ENCODE peak calls at places on chromosome 14, in seven cellular contexts. A is activated CD8-positive, alpha-beta T cell treated with anti-CD3 and anti-CD28 coated beads, Interleukin-2, amount 10 ng/mL, durations not matched to agents 7 days and 5 days; K is heart left ventricle; Z is lower lobe of right lung; I is pancreas; P is aorta; V is A549. H is an unnamed sample.

GRCh38 chr14:21974741-21975140 is 301.1 kb upstream of the OR4E1 start:
- ATAC-seq in V (no peak), I (no peak), Z (no peak), K (no peak), P (no peak), A (no peak), H (no peak)

GRCh38 chr14:61470261-61470953 is 149.0 kb downstream of the PRKCH start:
- ATAC-seq in A (no peak), K (peak), I (no peak), P (no peak), Z (no peak), V (peak), H (peak)

GRCh38 chr14:22565391-22565945 is 23.6 kb downstream of the DAD1 start:
- ATAC-seq in Z (no peak), I (no peak), V (no peak), P (no peak), A (no peak), K (no peak), H (no peak)

GRCh38 chr14:32013083-32013482 is 64.0 kb upstream of the ARHGAP5 start:
- ATAC-seq in I (no peak), P (no peak), A (no peak), V (no peak), Z (no peak), K (no peak), H (peak)

GRCh38 chr14:49982522-49982951 is 89.7 kb downstream of the ARF6 start:
- ATAC-seq in P (peak), A (no peak), V (peak), I (peak), K (peak), Z (peak), H (peak)

GRCh38 chr14:103450423-103450822 is 65.2 kb downstream of the MARK3 start:
- ATAC-seq in Z (no peak), I (peak), V (no peak), K (no peak), A (no peak), P (no peak), H (no peak)

GRCh38 chr14:65184032-65184764 is 81.9 kb upstream of the MAX start:
- ATAC-seq in K (no peak), V (peak), P (no peak), I (no peak), A (no peak), Z (no peak), H (peak)

GRCh38 chr14:61168126-61168525 is 113.0 kb downstream of the TMEM30B start:
- ATAC-seq in K (no peak), Z (no peak), P (no peak), A (no peak), I (no peak), V (no peak), H (no peak)

GRCh38 chr14:95526483-95527391 is 8.1 kb upstream of the GLRX5 start:
- ATAC-seq in Z (peak), K (peak), V (no peak), A (no peak), I (no peak), P (peak), H (no peak)

GRCh38 chr14:58731465-58732330 is 93.9 kb downstream of the DACT1 start:
- ATAC-seq in K (peak), A (no peak), I (no peak), V (peak), Z (no peak), P (peak), H (peak)

GRCh38 chr14:94088516-94088915 is 7.4 kb downstream of the IFI27L1 start:
- ATAC-seq in P (no peak), Z (no peak), K (no peak), A (no peak), V (no peak), I (no peak), H (peak)

GRCh38 chr14:102530828-102531478 is 21.4 kb upstream of the ANKRD9 start:
- ATAC-seq in V (no peak), A (no peak), P (no peak), I (no peak), Z (peak), K (no peak), H (no peak)

GRCh38 chr14:99522457-99522891 is 41.3 kb downstream of the CCNK start:
- ATAC-seq in V (peak), A (no peak), I (no peak), K (peak), Z (no peak), P (no peak), H (peak)

GRCh38 chr14:100069161-100069800 is 4.1 kb downstream of the EVL start:
- ATAC-seq in Z (no peak), A (no peak), P (no peak), K (no peak), V (no peak), I (no peak), H (no peak)

GRCh38 chr14:94394594-94395305 is 6.3 kb upstream of the SERPINA1 start:
- ATAC-seq in K (peak), A (no peak), P (peak), I (peak), Z (peak), V (no peak), H (no peak)

GRCh38 chr14:99214701-99215100 is 57.3 kb downstream of the BCL11B start:
- ATAC-seq in I (no peak), Z (no peak), V (no peak), P (no peak), K (no peak), A (no peak), H (no peak)

GRCh38 chr14:91402278-91403068 is 15.1 kb downstream of the CCDC88C start:
- ATAC-seq in A (no peak), P (no peak), K (no peak), Z (peak), V (no peak), I (peak), H (no peak)

GRCh38 chr14:63544641-63545234 is 1.6 kb upstream of the PPP2R5E start:
- ATAC-seq in P (no peak), I (no peak), K (no peak), Z (no peak), V (no peak), A (no peak), H (peak)

GRCh38 chr14:104994988-104995387 is 9.4 kb downstream of the CLBA1 start:
- ATAC-seq in K (no peak), P (no peak), A (no peak), I (no peak), V (no peak), Z (no peak), H (no peak)

GRCh38 chr14:20555845-20556244 is 5.0 kb downstream of the RNASE9 start:
- ATAC-seq in I (no peak), K (no peak), V (no peak), Z (peak), A (no peak), P (no peak), H (no peak)

GRCh38 chr14:95514131-95515079 is 2.0 kb downstream of the SYNE3 start:
- ATAC-seq in K (no peak), P (no peak), Z (peak), A (no peak), I (no peak), V (no peak), H (no peak)

GRCh38 chr14:94523265-94523664 is 14.0 kb upstream of the SERPINA12 start:
- ATAC-seq in V (no peak), A (no peak), Z (no peak), K (no peak), I (no peak), P (no peak), H (no peak)

GRCh38 chr14:75267141-75267601 is 11.5 kb upstream of the FOS start:
- ATAC-seq in A (no peak), P (peak), K (peak), Z (peak), V (peak), I (no peak), H (peak)

GRCh38 chr14:24351517-24351916 is 11.7 kb upstream of the RIPK3 start:
- ATAC-seq in V (peak), Z (peak), I (peak), A (no peak), P (no peak), K (peak), H (peak)

GRCh38 chr14:91257328-91258020 is 13.0 kb upstream of the GPR68 start:
- ATAC-seq in P (no peak), Z (no peak), K (no peak), V (no peak), A (no peak), I (no peak), H (peak)

GRCh38 chr14:55450987-55451386 is 10.6 kb upstream of the TBPL2 start:
- ATAC-seq in Z (no peak), P (no peak), I (no peak), A (no peak), K (no peak), V (no peak), H (no peak)

GRCh38 chr14:102578821-102579220 is 13.6 kb upstream of the RCOR1 start:
- ATAC-seq in I (no peak), A (no peak), K (no peak), P (no peak), Z (no peak), V (no peak), H (no peak)

GRCh38 chr14:58979325-58979724 is 209.1 kb upstream of the DAAM1 start:
- ATAC-seq in P (no peak), K (peak), Z (no peak), A (no peak), I (peak), V (no peak), H (no peak)

GRCh38 chr14:89617471-89618291 is 200.6 kb upstream of the FOXN3 start:
- ATAC-seq in A (peak), P (peak), I (peak), V (no peak), K (peak), Z (peak), H (peak)

GRCh38 chr14:74636424-74637183 is 24.6 kb upstream of the LTBP2 start:
- ATAC-seq in V (no peak), P (no peak), A (no peak), Z (no peak), K (no peak), I (no peak), H (peak)

H was measured in SK-N-SH treated with all-trans-retinoic acid at 6 μM for 48 hours.